ENCODE peak calls at places on chromosome 19, in four cellular contexts. One of them, this sample, is unnamed.

GRCh38 chr19:15074371-15074770 is 7.6 kb upstream of the OR1I1 start:
- DNase-seq in K562: no peak
- DNase-seq in IMR-90: no peak
- DNase-seq in H1: no peak
- DNase-seq in this sample: no peak

GRCh38 chr19:11538232-11539036 is at the start of gene CNN1:
- DNase-seq in K562: peak
- DNase-seq in IMR-90: peak
- DNase-seq in H1: peak
- DNase-seq in this sample: no peak

GRCh38 chr19:42242071-42242511 is 311 bp downstream of the GSK3A start:
- DNase-seq in K562: no peak
- DNase-seq in IMR-90: no peak
- DNase-seq in H1: no peak
- DNase-seq in this sample: no peak

GRCh38 chr19:56101095-56101494 is 20.0 kb downstream of the ZNF787 start:
- DNase-seq in K562: no peak
- DNase-seq in IMR-90: no peak
- DNase-seq in H1: no peak
- DNase-seq in this sample: no peak

GRCh38 chr19:49983645-49984229 is 22.8 kb upstream of the SIGLEC11 start:
- DNase-seq in K562: peak
- DNase-seq in IMR-90: peak
- DNase-seq in H1: no peak
- DNase-seq in this sample: peak

GRCh38 chr19:51071006-51071405 is 6.1 kb upstream of the KLK13 start:
- DNase-seq in K562: no peak
- DNase-seq in IMR-90: no peak
- DNase-seq in H1: no peak
- DNase-seq in this sample: no peak

GRCh38 chr19:2041436-2041685 is 9.7 kb downstream of the MKNK2 start:
- DNase-seq in K562: no peak
- DNase-seq in IMR-90: no peak
- DNase-seq in H1: no peak
- DNase-seq in this sample: no peak

GRCh38 chr19:17300992-17301585 is 2.1 kb downstream of the ABHD8 start:
- DNase-seq in K562: no peak
- DNase-seq in IMR-90: no peak
- DNase-seq in H1: no peak
- DNase-seq in this sample: no peak

GRCh38 chr19:54470991-54471782 is 1.9 kb downstream of the CDC42EP5 start:
- DNase-seq in K562: no peak
- DNase-seq in IMR-90: no peak
- DNase-seq in H1: no peak
- DNase-seq in this sample: no peak

GRCh38 chr19:14544977-14545715 is 15.8 kb downstream of the TECR start:
- DNase-seq in K562: no peak
- DNase-seq in IMR-90: no peak
- DNase-seq in H1: no peak
- DNase-seq in this sample: no peak

GRCh38 chr19:58007285-58007684 is 4.7 kb upstream of the ZNF606 start:
- DNase-seq in K562: peak
- DNase-seq in IMR-90: no peak
- DNase-seq in H1: no peak
- DNase-seq in this sample: peak

GRCh38 chr19:16946951-16947940 is 58.4 kb downstream of the F2RL3 start:
- DNase-seq in K562: no peak
- DNase-seq in IMR-90: no peak
- DNase-seq in H1: no peak
- DNase-seq in this sample: no peak

GRCh38 chr19:4507150-4507452 is 11.2 kb downstream of the PLIN4 start:
- DNase-seq in K562: no peak
- DNase-seq in IMR-90: no peak
- DNase-seq in H1: no peak
- DNase-seq in this sample: no peak

GRCh38 chr19:4505570-4506448 is 12.5 kb downstream of the PLIN4 start:
- DNase-seq in K562: no peak
- DNase-seq in IMR-90: no peak
- DNase-seq in H1: no peak
- DNase-seq in this sample: no peak

GRCh38 chr19:4504874-4505569 is 13.3 kb downstream of the PLIN4 start:
- DNase-seq in K562: no peak
- DNase-seq in IMR-90: no peak
- DNase-seq in H1: no peak
- DNase-seq in this sample: no peak

GRCh38 chr19:4507804-4508203 is 10.5 kb downstream of the PLIN4 start:
- DNase-seq in K562: no peak
- DNase-seq in IMR-90: no peak
- DNase-seq in H1: no peak
- DNase-seq in this sample: no peak

DNA sequence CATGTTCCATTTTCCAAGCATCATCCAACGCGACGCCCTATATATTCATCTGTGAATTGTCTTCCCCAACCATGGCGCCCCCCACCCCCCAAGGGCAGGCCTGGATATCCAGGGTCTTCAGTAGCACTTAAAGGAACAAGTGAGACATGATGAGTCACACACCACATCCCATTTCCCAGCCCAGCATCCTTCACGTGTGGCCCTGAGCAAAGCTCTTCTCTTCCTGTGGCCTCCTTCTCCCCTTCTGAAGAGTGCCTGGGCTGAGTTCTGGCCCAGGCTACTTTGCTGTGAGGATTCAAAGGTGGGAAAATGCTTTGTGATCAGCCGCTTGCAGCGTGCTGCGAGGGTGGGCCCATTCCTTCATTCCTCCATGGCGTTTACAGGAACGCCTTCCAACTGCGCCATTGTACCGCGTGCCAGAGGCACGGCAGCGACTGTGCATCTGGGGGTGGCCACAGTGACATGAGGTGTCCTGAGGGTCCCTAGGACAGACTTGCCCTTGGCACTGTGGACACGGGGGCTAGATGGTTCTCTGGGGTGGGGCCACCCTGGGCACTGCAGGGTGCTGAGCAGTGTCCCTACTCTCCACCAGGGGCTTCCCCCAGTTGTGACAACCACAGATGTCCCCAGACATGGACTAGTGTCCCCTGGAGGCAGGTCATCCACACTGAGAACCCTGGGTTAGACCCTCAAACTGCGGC is 11.7 kb downstream of the PLIN4 start:
- DNase-seq in K562: no peak
- DNase-seq in IMR-90: peak
- DNase-seq in H1: no peak
- DNase-seq in this sample: no peak
- TF ChIP-seq CEBPB in K562: no peak
- TF ChIP-seq CEBPB in IMR-90: no peak
- TF ChIP-seq CEBPB in H1: no peak
- TF ChIP-seq CEBPB in this sample: no peak

DNA sequence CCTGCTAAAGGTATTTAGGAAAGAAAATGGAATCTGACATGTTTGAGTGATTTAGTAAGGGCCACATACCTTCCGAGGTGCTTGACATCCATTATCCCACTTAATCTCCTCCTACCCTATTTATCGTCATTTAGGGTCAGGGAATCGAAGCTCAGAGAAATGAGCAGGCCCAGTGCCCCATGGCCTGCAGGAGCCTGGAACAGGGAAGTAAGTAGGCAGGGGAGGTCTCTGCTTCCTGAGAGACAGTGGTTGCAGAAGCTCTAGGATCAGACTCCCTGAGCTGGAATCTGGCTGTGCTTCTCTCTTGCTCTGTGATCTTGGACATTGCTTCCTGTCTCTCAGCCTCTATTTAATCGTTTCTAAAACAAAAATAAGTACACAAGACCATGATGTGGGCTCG is 169.0 kb upstream of the TSHZ3 start:
- DNase-seq in K562: no peak
- DNase-seq in IMR-90: no peak
- DNase-seq in H1: no peak
- DNase-seq in this sample: no peak
- TF ChIP-seq RAD21 in K562: no peak
- TF ChIP-seq RAD21 in IMR-90: no peak
- TF ChIP-seq RAD21 in H1: no peak
- TF ChIP-seq RAD21 in this sample: no peak

DNA sequence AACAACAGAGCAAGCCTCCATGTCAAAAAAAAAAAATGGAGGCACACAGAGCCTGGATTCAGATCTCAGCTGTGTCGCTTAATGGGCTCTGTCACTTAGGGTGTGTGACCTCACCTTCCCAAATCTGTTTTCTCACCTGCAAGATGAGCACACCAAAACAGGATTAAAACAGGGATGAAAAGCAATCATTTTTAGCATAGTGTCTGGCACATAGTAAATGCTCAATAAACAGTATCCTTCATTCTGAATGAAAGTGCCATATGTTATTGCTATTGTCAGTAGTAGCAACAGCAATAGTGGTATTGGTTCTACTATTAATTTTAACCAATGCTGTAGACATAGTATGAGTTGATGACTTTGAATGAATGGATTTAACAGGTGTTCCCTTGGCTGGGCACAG is 23.3 kb downstream of the SAMD4B start:
- DNase-seq in K562: no peak
- DNase-seq in IMR-90: no peak
- DNase-seq in H1: no peak
- DNase-seq in this sample: no peak
- TF ChIP-seq CEBPB in K562: no peak
- TF ChIP-seq CEBPB in IMR-90: no peak
- TF ChIP-seq CEBPB in H1: no peak
- TF ChIP-seq CEBPB in this sample: no peak

GRCh38 chr19:28299649-28300048 is 913.3 kb downstream of the UQCRFS1 start:
- DNase-seq in K562: no peak
- DNase-seq in IMR-90: no peak
- DNase-seq in H1: no peak
- DNase-seq in this sample: no peak

GRCh38 chr19:28307460-28307859 is 905.5 kb downstream of the UQCRFS1 start:
- DNase-seq in K562: no peak
- DNase-seq in IMR-90: no peak
- DNase-seq in H1: no peak
- DNase-seq in this sample: no peak

GRCh38 chr19:28307963-28308362 is 905.0 kb downstream of the UQCRFS1 start:
- DNase-seq in K562: no peak
- DNase-seq in IMR-90: no peak
- DNase-seq in H1: no peak
- DNase-seq in this sample: no peak

GRCh38 chr19:28305513-28305912 is 907.4 kb downstream of the UQCRFS1 start:
- DNase-seq in K562: no peak
- DNase-seq in IMR-90: no peak
- DNase-seq in H1: no peak
- DNase-seq in this sample: no peak

DNA sequence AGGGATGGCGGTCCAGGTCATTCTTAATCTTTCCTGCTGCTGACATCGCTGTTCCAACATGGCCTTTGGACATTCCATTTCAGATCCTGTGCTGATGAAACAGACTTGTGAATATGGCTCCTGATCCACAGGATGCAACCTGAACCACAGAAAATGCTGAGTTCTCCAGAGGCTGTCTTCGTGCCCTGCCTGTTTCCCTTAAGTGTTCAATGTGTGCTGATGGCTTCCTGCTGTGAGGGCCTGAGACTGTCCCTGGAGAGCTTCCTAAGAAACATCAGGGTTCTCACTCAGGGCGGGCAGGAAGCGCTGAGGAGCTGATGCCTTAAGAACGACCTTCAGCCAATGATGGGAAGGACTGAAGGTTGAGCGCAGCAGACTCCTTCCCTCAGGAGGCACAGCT is 909.4 kb downstream of the UQCRFS1 start:
- DNase-seq in K562: no peak
- DNase-seq in IMR-90: no peak
- DNase-seq in H1: no peak
- DNase-seq in this sample: no peak
- TF ChIP-seq RAD21 in K562: no peak
- TF ChIP-seq RAD21 in IMR-90: no peak
- TF ChIP-seq RAD21 in H1: no peak
- TF ChIP-seq RAD21 in this sample: no peak

GRCh38 chr19:33193269-33193863 is 764 bp upstream of the LRP3 start:
- DNase-seq in K562: no peak
- DNase-seq in IMR-90: no peak
- DNase-seq in H1: no peak
- DNase-seq in this sample: no peak

GRCh38 chr19:33194884-33195710 is 967 bp downstream of the LRP3 start:
- DNase-seq in K562: no peak
- DNase-seq in IMR-90: peak
- DNase-seq in H1: no peak
- DNase-seq in this sample: peak

GRCh38 chr19:33192010-33192409 is 2.1 kb upstream of the LRP3 start:
- DNase-seq in K562: no peak
- DNase-seq in IMR-90: no peak
- DNase-seq in H1: no peak
- DNase-seq in this sample: no peak

GRCh38 chr19:33194527-33194883 is 375 bp downstream of the LRP3 start:
- DNase-seq in K562: no peak
- DNase-seq in IMR-90: no peak
- DNase-seq in H1: no peak
- DNase-seq in this sample: no peak

GRCh38 chr19:33193864-33194362 is at the start of gene LRP3:
- DNase-seq in K562: peak
- DNase-seq in IMR-90: peak
- DNase-seq in H1: no peak
- DNase-seq in this sample: no peak
- TF ChIP-seq CEBPB in K562: no peak
- TF ChIP-seq CEBPB in IMR-90: no peak
- TF ChIP-seq CEBPB in H1: no peak
- TF ChIP-seq CEBPB in this sample: no peak

GRCh38 chr19:43739836-43740235 is 14.9 kb downstream of the SMG9 start:
- DNase-seq in K562: no peak
- DNase-seq in IMR-90: no peak
- DNase-seq in H1: no peak
- DNase-seq in this sample: peak
- TF ChIP-seq RAD21 in K562: no peak
- TF ChIP-seq RAD21 in IMR-90: no peak
- TF ChIP-seq RAD21 in H1: no peak
- TF ChIP-seq RAD21 in this sample: no peak

This sample was measured in A549.